ENCODE peak calls at places on chromosomes 2 and 18, in eight cellular contexts. One of them, this sample, is unnamed.

GRCh38 chr2:138101718-138102117 is 137.4 kb downstream of the HNMT start:
- DNase-seq in Peyer's patch: no peak
- DNase-seq in tibial artery: no peak
- DNase-seq in fibroblast of lung: no peak
- DNase-seq in esophagus muscularis mucosa: no peak
- DNase-seq in GM23248: no peak
- DNase-seq in astrocyte: no peak
- DNase-seq in SJSA1: no peak
- DNase-seq in this sample: no peak

GRCh38 chr2:113173563-113174368 is at the start of gene PSD4:
- DNase-seq in Peyer's patch: peak
- DNase-seq in tibial artery: peak
- DNase-seq in fibroblast of lung: no peak
- DNase-seq in esophagus muscularis mucosa: no peak
- DNase-seq in GM23248: no peak
- DNase-seq in astrocyte: no peak
- DNase-seq in SJSA1: no peak
- DNase-seq in this sample: peak

GRCh38 chr18:59593291-59593717 is 103.9 kb downstream of the CCBE1 start:
- DNase-seq in Peyer's patch: no peak
- DNase-seq in tibial artery: no peak
- DNase-seq in fibroblast of lung: no peak
- DNase-seq in esophagus muscularis mucosa: no peak
- DNase-seq in GM23248: peak
- DNase-seq in astrocyte: peak
- DNase-seq in SJSA1: no peak
- DNase-seq in this sample: no peak

GRCh38 chr2:29010946-29011649 is 30.0 kb downstream of the TOGARAM2 start:
- DNase-seq in Peyer's patch: peak
- DNase-seq in tibial artery: no peak
- DNase-seq in fibroblast of lung: peak
- DNase-seq in esophagus muscularis mucosa: no peak
- DNase-seq in GM23248: peak
- DNase-seq in astrocyte: peak
- DNase-seq in SJSA1: no peak
- DNase-seq in this sample: no peak

GRCh38 chr2:45763256-45763655 is 111.8 kb downstream of the PRKCE start:
- DNase-seq in Peyer's patch: no peak
- DNase-seq in tibial artery: no peak
- DNase-seq in fibroblast of lung: peak
- DNase-seq in esophagus muscularis mucosa: no peak
- DNase-seq in GM23248: no peak
- DNase-seq in astrocyte: peak
- DNase-seq in SJSA1: no peak
- DNase-seq in this sample: no peak

GRCh38 chr2:207802650-207803049 is 32.9 kb upstream of the FZD5 start:
- DNase-seq in Peyer's patch: no peak
- DNase-seq in tibial artery: no peak
- DNase-seq in fibroblast of lung: no peak
- DNase-seq in esophagus muscularis mucosa: no peak
- DNase-seq in GM23248: no peak
- DNase-seq in astrocyte: no peak
- DNase-seq in SJSA1: no peak
- DNase-seq in this sample: no peak

GRCh38 chr2:163553601-163554000 is 182.2 kb downstream of the FIGN start:
- DNase-seq in Peyer's patch: no peak
- DNase-seq in tibial artery: no peak
- DNase-seq in fibroblast of lung: no peak
- DNase-seq in esophagus muscularis mucosa: no peak
- DNase-seq in GM23248: no peak
- DNase-seq in astrocyte: peak
- DNase-seq in SJSA1: no peak
- DNase-seq in this sample: no peak

GRCh38 chr2:197215988-197216979 is 94.3 kb downstream of the ANKRD44 start:
- DNase-seq in Peyer's patch: no peak
- DNase-seq in tibial artery: no peak
- DNase-seq in fibroblast of lung: peak
- DNase-seq in esophagus muscularis mucosa: no peak
- DNase-seq in GM23248: peak
- DNase-seq in astrocyte: peak
- DNase-seq in SJSA1: no peak
- DNase-seq in this sample: no peak

GRCh38 chr18:76450912-76451421 is 44.1 kb downstream of the ZNF516 start:
- DNase-seq in Peyer's patch: no peak
- DNase-seq in tibial artery: peak
- DNase-seq in fibroblast of lung: peak
- DNase-seq in esophagus muscularis mucosa: no peak
- DNase-seq in GM23248: peak
- DNase-seq in astrocyte: peak
- DNase-seq in SJSA1: peak
- DNase-seq in this sample: peak

GRCh38 chr18:48419268-48420022 is 10.3 kb upstream of the ZBTB7C start:
- DNase-seq in Peyer's patch: no peak
- DNase-seq in tibial artery: no peak
- DNase-seq in fibroblast of lung: no peak
- DNase-seq in esophagus muscularis mucosa: no peak
- DNase-seq in GM23248: no peak
- DNase-seq in astrocyte: no peak
- DNase-seq in SJSA1: no peak
- DNase-seq in this sample: no peak

GRCh38 chr2:218272531-218273212 is 2.4 kb downstream of the PNKD start:
- DNase-seq in Peyer's patch: peak
- DNase-seq in tibial artery: peak
- DNase-seq in fibroblast of lung: peak
- DNase-seq in esophagus muscularis mucosa: peak
- DNase-seq in GM23248: peak
- DNase-seq in astrocyte: peak
- DNase-seq in SJSA1: peak
- DNase-seq in this sample: peak

GRCh38 chr2:218271865-218272530 is 1.7 kb downstream of the PNKD start:
- DNase-seq in Peyer's patch: no peak
- DNase-seq in tibial artery: no peak
- DNase-seq in fibroblast of lung: no peak
- DNase-seq in esophagus muscularis mucosa: no peak
- DNase-seq in GM23248: peak
- DNase-seq in astrocyte: no peak
- DNase-seq in SJSA1: no peak
- DNase-seq in this sample: no peak

GRCh38 chr2:218274586-218274985 is 4.3 kb downstream of the PNKD start:
- DNase-seq in Peyer's patch: no peak
- DNase-seq in tibial artery: no peak
- DNase-seq in fibroblast of lung: no peak
- DNase-seq in esophagus muscularis mucosa: no peak
- DNase-seq in GM23248: no peak
- DNase-seq in astrocyte: no peak
- DNase-seq in SJSA1: no peak
- DNase-seq in this sample: no peak

GRCh38 chr2:218275368-218276072 is 5.2 kb downstream of the PNKD start:
- DNase-seq in Peyer's patch: no peak
- DNase-seq in tibial artery: no peak
- DNase-seq in fibroblast of lung: no peak
- DNase-seq in esophagus muscularis mucosa: no peak
- DNase-seq in GM23248: no peak
- DNase-seq in astrocyte: no peak
- DNase-seq in SJSA1: no peak
- DNase-seq in this sample: no peak

DNA sequence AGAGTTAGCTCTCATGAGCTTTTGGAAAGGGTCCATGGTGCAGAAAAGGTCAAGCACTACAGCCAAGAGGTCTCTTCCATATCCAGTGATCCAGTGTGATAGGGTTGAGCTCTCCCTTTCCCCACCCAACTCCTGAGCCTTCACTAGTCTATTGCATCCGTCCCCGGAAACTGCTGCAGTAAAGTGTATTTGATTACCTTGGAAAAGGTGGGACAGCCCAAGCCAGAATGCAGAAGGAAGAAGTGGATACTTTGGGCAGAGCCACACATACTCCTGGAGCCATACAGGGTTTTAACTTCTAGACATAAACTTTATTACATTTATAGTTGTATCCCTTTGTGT is 3.6 kb downstream of the PNKD start:
- DNase-seq in Peyer's patch: no peak
- DNase-seq in tibial artery: no peak
- DNase-seq in fibroblast of lung: no peak
- DNase-seq in esophagus muscularis mucosa: no peak
- DNase-seq in GM23248: no peak
- DNase-seq in astrocyte: no peak
- DNase-seq in SJSA1: no peak
- DNase-seq in this sample: no peak
- H3K27ac ChIP-seq in Peyer's patch: peak
- H3K27ac ChIP-seq in tibial artery: peak
- H3K27ac ChIP-seq in fibroblast of lung: no peak
- H3K27ac ChIP-seq in esophagus muscularis mucosa: peak
- H3K27ac ChIP-seq in GM23248: peak
- H3K27ac ChIP-seq in astrocyte: no peak
- H3K27ac ChIP-seq in SJSA1: no peak
- H3K27ac ChIP-seq in this sample: no peak

DNA sequence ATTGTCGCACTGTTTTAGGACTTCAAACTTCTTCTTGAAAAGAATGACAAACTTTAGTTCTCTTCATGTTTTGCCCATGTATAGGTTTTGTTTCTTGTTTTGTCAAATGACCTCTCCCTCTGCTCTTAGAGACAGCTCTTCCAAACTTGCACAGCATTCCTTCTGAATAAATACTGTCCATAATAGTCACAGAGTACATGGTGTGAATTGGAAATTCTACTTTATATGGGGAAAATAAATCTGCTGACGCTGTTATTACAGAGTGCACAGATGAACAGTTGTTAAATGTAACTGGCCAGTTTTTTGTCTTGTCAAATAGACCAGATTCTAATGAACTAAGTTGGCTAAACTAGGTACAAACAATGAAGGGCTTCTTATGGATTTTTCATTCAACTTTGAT is 115.9 kb upstream of the DTNA start:
- DNase-seq in Peyer's patch: no peak
- DNase-seq in tibial artery: no peak
- DNase-seq in fibroblast of lung: no peak
- DNase-seq in esophagus muscularis mucosa: no peak
- DNase-seq in GM23248: no peak
- DNase-seq in astrocyte: no peak
- DNase-seq in SJSA1: no peak
- DNase-seq in this sample: no peak
- H3K27ac ChIP-seq in Peyer's patch: peak
- H3K27ac ChIP-seq in tibial artery: peak
- H3K27ac ChIP-seq in fibroblast of lung: no peak
- H3K27ac ChIP-seq in esophagus muscularis mucosa: peak
- H3K27ac ChIP-seq in GM23248: no peak
- H3K27ac ChIP-seq in astrocyte: no peak
- H3K27ac ChIP-seq in SJSA1: no peak
- H3K27ac ChIP-seq in this sample: no peak

GRCh38 chr2:159904127-159904564 is 106.1 kb upstream of the CD302 start:
- DNase-seq in Peyer's patch: peak
- DNase-seq in tibial artery: peak
- DNase-seq in fibroblast of lung: no peak
- DNase-seq in esophagus muscularis mucosa: no peak
- DNase-seq in GM23248: peak
- DNase-seq in astrocyte: no peak
- DNase-seq in SJSA1: no peak
- DNase-seq in this sample: peak

GRCh38 chr2:159904565-159905281 is 106.7 kb upstream of the CD302 start:
- DNase-seq in Peyer's patch: peak
- DNase-seq in tibial artery: peak
- DNase-seq in fibroblast of lung: no peak
- DNase-seq in esophagus muscularis mucosa: no peak
- DNase-seq in GM23248: peak
- DNase-seq in astrocyte: no peak
- DNase-seq in SJSA1: no peak
- DNase-seq in this sample: peak

GRCh38 chr2:159905901-159906300 is 107.9 kb upstream of the CD302 start:
- DNase-seq in Peyer's patch: no peak
- DNase-seq in tibial artery: no peak
- DNase-seq in fibroblast of lung: no peak
- DNase-seq in esophagus muscularis mucosa: no peak
- DNase-seq in GM23248: no peak
- DNase-seq in astrocyte: no peak
- DNase-seq in SJSA1: no peak
- DNase-seq in this sample: no peak

GRCh38 chr2:159902722-159903121 is 104.7 kb upstream of the CD302 start:
- DNase-seq in Peyer's patch: no peak
- DNase-seq in tibial artery: no peak
- DNase-seq in fibroblast of lung: no peak
- DNase-seq in esophagus muscularis mucosa: no peak
- DNase-seq in GM23248: no peak
- DNase-seq in astrocyte: no peak
- DNase-seq in SJSA1: no peak
- DNase-seq in this sample: no peak

DNA sequence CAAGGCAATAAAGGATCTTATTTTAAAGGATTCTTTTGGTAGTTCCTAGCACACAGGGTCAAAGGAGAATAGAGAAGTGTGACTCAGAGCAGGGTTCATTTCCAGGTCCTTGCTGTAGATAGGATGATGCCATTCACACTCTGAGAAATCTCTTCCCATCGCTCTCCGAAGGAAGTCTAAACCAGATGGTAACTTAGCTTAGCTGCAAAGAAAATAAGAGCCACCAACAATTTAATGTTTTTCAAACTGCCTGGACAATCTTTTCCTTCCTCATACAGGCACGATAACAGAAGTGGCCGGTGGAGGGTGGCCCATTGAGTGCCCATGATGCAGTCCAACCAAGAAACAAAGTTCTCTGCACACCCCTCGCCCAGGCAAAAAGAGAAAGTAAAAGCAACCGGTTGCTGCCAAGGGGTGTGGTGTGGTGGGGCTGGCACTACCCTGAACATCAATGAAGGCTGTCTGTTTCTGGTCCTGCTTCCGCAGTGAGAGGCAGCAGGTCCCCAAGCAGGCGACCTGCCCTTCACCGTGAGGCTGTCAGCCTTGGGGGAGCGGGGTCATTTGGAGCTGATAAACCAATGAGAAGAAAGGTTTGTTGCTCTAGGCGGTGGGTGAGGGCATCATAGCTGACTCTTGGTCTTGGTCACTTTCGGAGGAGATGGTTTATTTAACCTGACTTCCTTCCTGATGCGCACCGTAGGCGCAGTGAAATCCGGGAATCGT is 105.6 kb upstream of the CD302 start:
- DNase-seq in Peyer's patch: peak
- DNase-seq in tibial artery: peak
- DNase-seq in fibroblast of lung: peak
- DNase-seq in esophagus muscularis mucosa: no peak
- DNase-seq in GM23248: peak
- DNase-seq in astrocyte: no peak
- DNase-seq in SJSA1: no peak
- DNase-seq in this sample: no peak
- H3K27ac ChIP-seq in Peyer's patch: peak
- H3K27ac ChIP-seq in tibial artery: peak
- H3K27ac ChIP-seq in fibroblast of lung: no peak
- H3K27ac ChIP-seq in esophagus muscularis mucosa: no peak
- H3K27ac ChIP-seq in GM23248: no peak
- H3K27ac ChIP-seq in astrocyte: no peak
- H3K27ac ChIP-seq in SJSA1: no peak
- H3K27ac ChIP-seq in this sample: peak

DNA sequence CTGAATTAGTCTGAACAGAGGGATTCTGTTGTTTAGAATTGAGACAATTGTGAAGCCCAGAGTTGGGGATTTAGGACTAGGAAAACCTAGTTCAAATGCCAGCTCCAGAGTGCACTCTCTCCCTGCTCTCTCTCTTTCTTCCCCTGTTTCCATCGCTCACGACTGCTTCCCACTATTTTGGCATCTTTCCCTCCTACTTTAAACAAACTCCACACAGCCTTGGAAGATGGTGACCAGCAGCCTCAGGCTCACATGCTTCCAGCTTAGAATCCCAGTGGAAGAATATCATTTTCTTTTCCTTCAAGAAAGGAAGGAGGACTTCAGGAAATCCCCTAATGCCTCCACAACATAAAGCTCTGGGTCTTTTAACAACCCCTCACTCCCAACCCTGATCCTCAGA is 6.1 kb upstream of the DNMT3A start:
- DNase-seq in Peyer's patch: no peak
- DNase-seq in tibial artery: no peak
- DNase-seq in fibroblast of lung: peak
- DNase-seq in esophagus muscularis mucosa: no peak
- DNase-seq in GM23248: peak
- DNase-seq in astrocyte: peak
- DNase-seq in SJSA1: no peak
- DNase-seq in this sample: no peak
- H3K27ac ChIP-seq in Peyer's patch: no peak
- H3K27ac ChIP-seq in tibial artery: no peak
- H3K27ac ChIP-seq in fibroblast of lung: no peak
- H3K27ac ChIP-seq in esophagus muscularis mucosa: peak
- H3K27ac ChIP-seq in GM23248: no peak
- H3K27ac ChIP-seq in astrocyte: no peak
- H3K27ac ChIP-seq in SJSA1: no peak
- H3K27ac ChIP-seq in this sample: no peak